ENCODE peak calls at places on chromosomes 3 and 15, in seven cellular contexts. One of them, this sample, is unnamed.

GRCh38 chr15:95146476-95146875 is 915.1 kb downstream of the MCTP2 start:
- DNase-seq in stomach: no peak
- DNase-seq in MM.1S: no peak
- DNase-seq in GM06990: no peak
- DNase-seq in A549: no peak
- DNase-seq in fibroblast of mammary gland: no peak
- DNase-seq in IMR-90: no peak
- DNase-seq in this sample: no peak

GRCh38 chr15:84818221-84819131 is 1.3 kb downstream of the ALPK3 start:
- DNase-seq in stomach: no peak
- DNase-seq in MM.1S: no peak
- DNase-seq in GM06990: no peak
- DNase-seq in A549: peak
- DNase-seq in fibroblast of mammary gland: peak
- DNase-seq in IMR-90: peak
- DNase-seq in this sample: peak

GRCh38 chr3:143078883-143079282 is 40.7 kb upstream of the CHST2 start:
- DNase-seq in stomach: no peak
- DNase-seq in MM.1S: no peak
- DNase-seq in GM06990: no peak
- DNase-seq in A549: peak
- DNase-seq in fibroblast of mammary gland: peak
- DNase-seq in IMR-90: peak
- DNase-seq in this sample: peak

GRCh38 chr15:88664151-88664778 is 25.4 kb downstream of the ISG20 start:
- DNase-seq in stomach: peak
- DNase-seq in MM.1S: peak
- DNase-seq in GM06990: no peak
- DNase-seq in A549: no peak
- DNase-seq in fibroblast of mammary gland: no peak
- DNase-seq in IMR-90: no peak
- DNase-seq in this sample: no peak

GRCh38 chr3:124504332-124505059 is 225.8 kb upstream of the UMPS start:
- DNase-seq in stomach: no peak
- DNase-seq in MM.1S: no peak
- DNase-seq in GM06990: no peak
- DNase-seq in A549: no peak
- DNase-seq in fibroblast of mammary gland: peak
- DNase-seq in IMR-90: peak
- DNase-seq in this sample: peak

GRCh38 chr3:159026510-159026909 is 224.7 kb downstream of the MFSD1 start:
- DNase-seq in stomach: no peak
- DNase-seq in MM.1S: no peak
- DNase-seq in GM06990: no peak
- DNase-seq in A549: no peak
- DNase-seq in fibroblast of mammary gland: no peak
- DNase-seq in IMR-90: no peak
- DNase-seq in this sample: no peak

GRCh38 chr15:27648359-27648758 is 450.8 kb downstream of the OCA2 start:
- DNase-seq in stomach: no peak
- DNase-seq in MM.1S: no peak
- DNase-seq in GM06990: no peak
- DNase-seq in A549: no peak
- DNase-seq in fibroblast of mammary gland: no peak
- DNase-seq in IMR-90: no peak
- DNase-seq in this sample: no peak

GRCh38 chr3:36906504-36907149 is 38.2 kb downstream of the TRANK1 start:
- DNase-seq in stomach: no peak
- DNase-seq in MM.1S: no peak
- DNase-seq in GM06990: no peak
- DNase-seq in A549: no peak
- DNase-seq in fibroblast of mammary gland: peak
- DNase-seq in IMR-90: peak
- DNase-seq in this sample: peak

GRCh38 chr15:70530906-70531305 is 232.5 kb downstream of the UACA start:
- DNase-seq in stomach: no peak
- DNase-seq in MM.1S: no peak
- DNase-seq in GM06990: no peak
- DNase-seq in A549: no peak
- DNase-seq in fibroblast of mammary gland: no peak
- DNase-seq in IMR-90: no peak
- DNase-seq in this sample: no peak

GRCh38 chr15:66760968-66761722 is 59.1 kb downstream of the SMAD6 start:
- DNase-seq in stomach: no peak
- DNase-seq in MM.1S: no peak
- DNase-seq in GM06990: no peak
- DNase-seq in A549: no peak
- DNase-seq in fibroblast of mammary gland: no peak
- DNase-seq in IMR-90: no peak
- DNase-seq in this sample: peak

DNA sequence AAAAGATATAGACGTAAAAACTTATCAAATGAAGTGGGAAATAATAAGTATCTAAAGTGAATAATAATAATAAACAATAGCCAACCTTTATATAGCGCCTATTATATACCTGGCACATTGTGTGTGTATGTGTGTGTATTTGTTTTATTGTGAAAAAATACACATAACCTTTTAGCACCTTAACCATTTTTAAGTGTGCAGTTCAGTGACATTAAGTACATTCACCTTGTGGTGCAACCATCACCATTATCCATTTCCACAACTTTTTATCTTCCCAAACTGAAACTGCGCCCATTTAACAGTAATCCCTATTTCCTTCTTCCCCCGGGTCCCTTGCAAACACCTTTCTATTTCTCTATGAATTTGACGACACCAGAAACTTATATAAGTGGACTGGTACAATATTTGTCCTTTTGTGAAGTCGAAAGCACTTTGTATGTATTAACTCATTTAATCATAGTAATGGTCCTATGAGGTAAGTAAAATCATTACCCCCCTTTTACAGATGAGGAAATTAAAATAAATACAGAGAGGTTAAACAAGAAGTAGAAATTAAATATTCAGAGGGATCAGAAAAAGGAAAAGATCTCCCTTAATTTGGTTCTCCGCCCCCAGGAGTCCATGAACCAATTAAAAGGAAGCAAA is 33.5 kb downstream of the GJD2 start:
- DNase-seq in stomach: no peak
- DNase-seq in MM.1S: no peak
- DNase-seq in GM06990: no peak
- DNase-seq in A549: no peak
- DNase-seq in fibroblast of mammary gland: no peak
- DNase-seq in IMR-90: no peak
- DNase-seq in this sample: no peak
- H3K4me3 ChIP-seq in stomach: no peak
- H3K4me3 ChIP-seq in MM.1S: no peak
- H3K4me3 ChIP-seq in GM06990: no peak
- H3K4me3 ChIP-seq in A549: peak
- H3K4me3 ChIP-seq in fibroblast of mammary gland: no peak
- H3K4me3 ChIP-seq in IMR-90: no peak
- H3K4me3 ChIP-seq in this sample: no peak

GRCh38 chr3:188123170-188123920 is 30.6 kb upstream of the LPP start:
- DNase-seq in stomach: no peak
- DNase-seq in MM.1S: no peak
- DNase-seq in GM06990: no peak
- DNase-seq in A549: peak
- DNase-seq in fibroblast of mammary gland: peak
- DNase-seq in IMR-90: peak
- DNase-seq in this sample: no peak
- H3K4me3 ChIP-seq in stomach: no peak
- H3K4me3 ChIP-seq in MM.1S: no peak
- H3K4me3 ChIP-seq in GM06990: no peak
- H3K4me3 ChIP-seq in A549: no peak
- H3K4me3 ChIP-seq in fibroblast of mammary gland: no peak
- H3K4me3 ChIP-seq in IMR-90: no peak
- H3K4me3 ChIP-seq in this sample: no peak

GRCh38 chr3:128178782-128179473 is 25.6 kb downstream of the EEFSEC start:
- DNase-seq in stomach: no peak
- DNase-seq in MM.1S: no peak
- DNase-seq in GM06990: no peak
- DNase-seq in A549: no peak
- DNase-seq in fibroblast of mammary gland: peak
- DNase-seq in IMR-90: peak
- DNase-seq in this sample: no peak
- H3K4me3 ChIP-seq in stomach: no peak
- H3K4me3 ChIP-seq in MM.1S: no peak
- H3K4me3 ChIP-seq in GM06990: no peak
- H3K4me3 ChIP-seq in A549: no peak
- H3K4me3 ChIP-seq in fibroblast of mammary gland: no peak
- H3K4me3 ChIP-seq in IMR-90: no peak
- H3K4me3 ChIP-seq in this sample: no peak

GRCh38 chr3:55724407-55724784 is 237.3 kb upstream of the WNT5A start:
- DNase-seq in stomach: no peak
- DNase-seq in MM.1S: no peak
- DNase-seq in GM06990: no peak
- DNase-seq in A549: no peak
- DNase-seq in fibroblast of mammary gland: no peak
- DNase-seq in IMR-90: no peak
- DNase-seq in this sample: no peak
- H3K4me3 ChIP-seq in stomach: no peak
- H3K4me3 ChIP-seq in MM.1S: no peak
- H3K4me3 ChIP-seq in GM06990: no peak
- H3K4me3 ChIP-seq in A549: no peak
- H3K4me3 ChIP-seq in fibroblast of mammary gland: no peak
- H3K4me3 ChIP-seq in IMR-90: no peak
- H3K4me3 ChIP-seq in this sample: no peak